ENCODE peak calls at places on chromosomes 13 and 19, in four cellular contexts. V is adrenal gland, H is brain microvascular endothelial cell, B is endodermal cell. K is an unnamed sample.

GRCh38 chr19:18470153-18470552 is 32.2 kb upstream of the ISYNA1 start:
- DNase-seq in V (no peak), H (no peak), B (peak; percentile 91), K (no peak)

GRCh38 chr13:110209950-110210603 is 96.9 kb downstream of the COL4A1 start:
- DNase-seq in V (no peak), H (no peak), B (no peak), K (no peak)

GRCh38 chr19:4108767-4109625 is 14.9 kb downstream of the MAP2K2 start:
- DNase-seq in V (no peak), H (no peak), B (no peak), K (no peak)

GRCh38 chr19:16258440-16258903 is 60.8 kb downstream of the AP1M1 start:
- DNase-seq in V (peak; percentile 87), H (peak; percentile 14), B (no peak), K (no peak)

GRCh38 chr13:75050419-75051066 is 431.4 kb downstream of the TBC1D4 start:
- DNase-seq in V (no peak), H (peak; percentile 37), B (no peak), K (no peak)

GRCh38 chr13:67140006-67140405 is 90.1 kb downstream of the PCDH9 start:
- DNase-seq in V (no peak), H (no peak), B (no peak), K (no peak)

GRCh38 chr13:110116072-110116487 is 190.9 kb downstream of the COL4A1 start:
- DNase-seq in V (peak; percentile 74), H (no peak), B (peak; percentile 91), K (no peak)

GRCh38 chr19:14479985-14480694 is 5.0 kb upstream of the PTGER1 start:
- DNase-seq in V (no peak), H (no peak), B (peak; percentile 97), K (no peak)

GRCh38 chr13:94020833-94021232 is 458.6 kb downstream of the DCT start:
- DNase-seq in V (no peak), H (no peak), B (no peak), K (no peak)

GRCh38 chr13:24644051-24644450 is 36.2 kb upstream of the ATP12A start:
- DNase-seq in V (peak; percentile 61), H (peak; percentile 61), B (no peak), K (no peak)

GRCh38 chr19:53865523-53865917 is 2.2 kb upstream of the MYADM start:
- DNase-seq in V (no peak), H (no peak), B (no peak), K (no peak)

GRCh38 chr13:106232680-106233079 is 302.8 kb downstream of the EFNB2 start:
- DNase-seq in V (no peak), H (no peak), B (no peak), K (no peak)

GRCh38 chr13:50731400-50731799 is 112.1 kb downstream of the DLEU7 start:
- DNase-seq in V (no peak), H (peak; percentile 71), B (no peak), K (no peak)

GRCh38 chr13:20566424-20566916 is 487 bp upstream of the IFT88 start:
- DNase-seq in V (peak; percentile 83), H (peak; percentile 58), B (no peak), K (peak; percentile 53)

GRCh38 chr13:80957019-80957650 is 616.2 kb upstream of the SPRY2 start:
- DNase-seq in V (no peak), H (no peak), B (no peak), K (no peak)

GRCh38 chr13:113417836-113418721 is 35.2 kb downstream of the ADPRHL1 start:
- DNase-seq in V (no peak), H (no peak), B (no peak), K (no peak)
- H3K27ac ChIP-seq in V (no peak overlapping the region), H (no peak overlapping the region), B (no peak overlapping the region), K (no peak overlapping the region)

DNA sequence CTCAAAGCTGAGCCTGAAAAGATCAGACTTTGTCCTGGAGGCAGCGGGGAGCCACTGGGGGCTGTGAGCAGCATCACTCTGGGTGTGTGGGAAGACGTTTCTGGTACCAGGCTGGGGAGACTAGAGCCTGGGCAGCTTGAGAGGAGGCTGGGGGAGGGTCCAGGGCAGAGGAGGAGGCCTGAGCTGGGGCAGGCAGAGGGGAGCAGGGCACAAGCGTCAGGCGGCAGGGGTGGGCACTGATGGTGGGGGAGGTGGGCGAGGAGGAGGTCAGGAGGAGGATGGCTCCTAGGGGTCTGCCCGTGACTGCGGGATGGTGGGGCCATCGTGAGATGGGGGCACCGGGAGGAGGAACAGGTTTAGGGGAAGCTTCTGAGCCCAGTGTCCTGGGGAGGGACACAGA is 3.6 kb downstream of the IL4I1 start:
- DNase-seq in V (no peak), H (no peak), B (no peak), K (no peak)
- H3K4me3 ChIP-seq in V (no peak overlapping the region), H (no peak overlapping the region), B (no peak overlapping the region), K (no peak overlapping the region)

GRCh38 chr13:32824061-32824460 is 192.2 kb upstream of the KL start:
- DNase-seq in V (no peak), H (no peak), B (no peak), K (no peak)
- TF ChIP-seq CTCF in V (no peak), H (no peak), B (no peak), K (no peak)

GRCh38 chr19:57111329-57111644 is 8.5 kb upstream of the USP29 start:
- DNase-seq in V (no peak), H (no peak), B (no peak), K (no peak)
- H3K27ac ChIP-seq in V (no peak overlapping the region), H (no peak overlapping the region), B (no peak overlapping the region), K (no peak overlapping the region)

GRCh38 chr13:27794075-27794691 is 1.9 kb downstream of the GSX1 start:
- DNase-seq in V (no peak), H (no peak), B (peak; percentile 59), K (no peak)

GRCh38 chr13:27793377-27794074 is 1.2 kb downstream of the GSX1 start:
- DNase-seq in V (no peak), H (no peak), B (peak; percentile 59), K (no peak)

GRCh38 chr13:27791146-27791900 is 960 bp upstream of the GSX1 start:
- DNase-seq in V (no peak), H (no peak), B (no peak), K (no peak)

GRCh38 chr13:27791901-27792392 is 336 bp upstream of the GSX1 start:
- DNase-seq in V (no peak), H (no peak), B (no peak), K (no peak)

GRCh38 chr13:27792393-27793218 is at the start of gene GSX1:
- DNase-seq in V (peak; percentile 73), H (peak; percentile 51), B (peak; percentile 94), K (no peak)
- H3K4me3 ChIP-seq in V (peak within 1 kb of the TSS; percentile 52), H (peak within 1 kb of the TSS; percentile 5), B (no peak within 1 kb of the TSS), K (no peak within 1 kb of the TSS)

GRCh38 chr19:11453468-11454341 is 18.3 kb downstream of the PRKCSH start:
- DNase-seq in V (no peak), H (no peak), B (peak; percentile 69), K (no peak)
- TF ChIP-seq CTCF in V (peak; percentile 18), H (peak; percentile 67), B (peak; percentile 74), K (peak; percentile 54)

DNA sequence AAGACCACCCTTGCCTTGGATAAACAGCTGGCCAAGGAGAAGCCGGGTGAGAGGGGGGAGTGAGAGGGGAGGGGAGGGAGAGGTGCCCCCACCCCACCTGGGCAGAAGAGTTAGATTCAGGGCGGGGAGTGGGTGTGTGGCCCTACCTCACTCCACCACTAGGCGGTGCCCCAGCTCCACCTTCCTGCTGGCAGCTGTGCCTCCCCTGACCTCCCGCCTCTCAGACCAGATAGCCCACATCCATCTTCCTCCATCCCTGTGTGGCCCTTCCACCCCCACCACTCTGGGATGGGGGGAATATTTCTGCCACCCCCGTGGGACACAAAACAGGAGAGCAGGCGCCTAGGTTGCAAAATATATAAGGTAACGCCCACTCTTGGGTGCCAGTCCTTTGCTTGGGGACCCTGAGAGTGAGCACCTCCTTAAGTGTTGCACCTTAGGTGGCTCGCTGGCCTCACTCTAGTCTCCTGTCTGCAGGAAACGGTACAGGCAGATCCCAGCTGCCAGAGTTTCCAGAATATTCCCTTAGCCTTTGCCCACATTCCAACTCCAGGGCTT is 13.8 kb upstream of the EHD2 start:
- DNase-seq in V (peak; percentile 78), H (no peak), B (peak; percentile 92), K (no peak)
- H3K27ac ChIP-seq in V (no peak overlapping the region), H (no peak overlapping the region), B (no peak overlapping the region), K (no peak overlapping the region)

K was measured in AG04450.